ENCODE peak calls at places on chromosomes 6 and 20, in six cellular contexts. E, T, Z, O, M and F are unnamed samples.

GRCh38 chr6:74733830-74734591 is 471.8 kb downstream of the COL12A1 start:
- DNase-seq in E (no peak), T (no peak), Z (no peak), O (no peak), M (no peak), F (no peak)

GRCh38 chr6:13429406-13429753 is 58.0 kb downstream of the GFOD1 start:
- DNase-seq in E (no peak), T (no peak), Z (no peak), O (no peak), M (no peak), F (no peak)

GRCh38 chr6:104689551-104690205 is 170.0 kb downstream of the HACE1 start:
- DNase-seq in E (no peak), T (peak), Z (no peak), O (no peak), M (no peak), F (no peak)

GRCh38 chr6:30319146-30319835 is 7.4 kb upstream of the TRIM39 start:
- DNase-seq in E (no peak), T (no peak), Z (no peak), O (no peak), M (no peak), F (no peak)

GRCh38 chr6:156787569-156788492 is 10.7 kb downstream of the ARID1B start:
- DNase-seq in E (no peak), T (peak), Z (no peak), O (no peak), M (no peak), F (no peak)

GRCh38 chr6:89564752-89565427 is 73.7 kb downstream of the LYRM2 start:
- DNase-seq in E (no peak), T (no peak), Z (no peak), O (no peak), M (no peak), F (no peak)

GRCh38 chr20:6654490-6655247 is 112.8 kb upstream of the BMP2 start:
- DNase-seq in E (no peak), T (peak), Z (no peak), O (no peak), M (no peak), F (no peak)

GRCh38 chr20:47041500-47041899 is 146.9 kb downstream of the EYA2 start:
- DNase-seq in E (no peak), T (no peak), Z (no peak), O (no peak), M (no peak), F (no peak)

GRCh38 chr6:148565931-148566663 is 180.7 kb upstream of the UST start:
- DNase-seq in E (peak), T (peak), Z (no peak), O (peak), M (no peak), F (peak)

GRCh38 chr20:40562031-40562430 is 127.0 kb downstream of the MAFB start:
- DNase-seq in E (no peak), T (peak), Z (no peak), O (no peak), M (no peak), F (no peak)

GRCh38 chr6:56699066-56699654 is 56.5 kb upstream of the DST start:
- DNase-seq in E (peak), T (peak), Z (no peak), O (no peak), M (no peak), F (peak)

GRCh38 chr6:34070315-34071110 is 75.4 kb downstream of the GRM4 start:
- DNase-seq in E (no peak), T (no peak), Z (no peak), O (no peak), M (no peak), F (no peak)

GRCh38 chr6:166419268-166419667 is 36.5 kb upstream of the MPC1 start:
- DNase-seq in E (peak), T (peak), Z (peak), O (peak), M (no peak), F (peak)

GRCh38 chr6:65999288-65999791 is 292.3 kb upstream of the EYS start:
- DNase-seq in E (no peak), T (no peak), Z (no peak), O (no peak), M (no peak), F (no peak)

GRCh38 chr20:49268600-49269365 is 9.1 kb downstream of the ZNFX1 start:
- DNase-seq in E (no peak), T (peak), Z (no peak), O (no peak), M (no peak), F (no peak)

GRCh38 chr20:36676701-36677421 is 30.9 kb upstream of the SLA2 start:
- DNase-seq in E (no peak), T (no peak), Z (no peak), O (no peak), M (no peak), F (no peak)

GRCh38 chr20:18639501-18639979 is 51.7 kb downstream of the DTD1 start:
- DNase-seq in E (no peak), T (no peak), Z (no peak), O (no peak), M (no peak), F (no peak)

GRCh38 chr6:34798057-34798456 is 6.2 kb downstream of the BLTP3A start:
- DNase-seq in E (no peak), T (no peak), Z (no peak), O (no peak), M (no peak), F (no peak)

GRCh38 chr6:13908955-13909381 is 15.8 kb upstream of the RNF182 start:
- DNase-seq in E (peak), T (peak), Z (peak), O (peak), M (no peak), F (peak)